ENCODE peak calls at places on chromosome 1, in six cellular contexts. C, Y, A, E, W and I are unnamed samples.

GRCh38 chr1:178973671-178974091 is 52.0 kb upstream of the FAM20B start:
- DNase-seq in C (no peak), Y (peak), A (no peak), E (no peak), W (no peak), I (no peak)

GRCh38 chr1:62334434-62334833 is 15.2 kb upstream of the KANK4 start:
- DNase-seq in C (no peak), Y (no peak), A (no peak), E (no peak), W (no peak), I (no peak)

GRCh38 chr1:220551718-220552117 is 23.8 kb downstream of the MARK1 start:
- DNase-seq in C (no peak), Y (no peak), A (no peak), E (no peak), W (no peak), I (no peak)

GRCh38 chr1:193633991-193634390 is 447.6 kb upstream of the B3GALT2 start:
- DNase-seq in C (no peak), Y (no peak), A (no peak), E (no peak), W (no peak), I (no peak)

GRCh38 chr1:212721388-212722247 is 22.0 kb upstream of the BATF3 start:
- DNase-seq in C (peak), Y (no peak), A (peak), E (no peak), W (peak), I (no peak)

GRCh38 chr1:152037920-152038658 is 1.3 kb upstream of the S100A11 start:
- DNase-seq in C (no peak), Y (no peak), A (no peak), E (no peak), W (no peak), I (no peak)

GRCh38 chr1:14282583-14283186 is 315.8 kb upstream of the KAZN start:
- DNase-seq in C (peak), Y (no peak), A (peak), E (no peak), W (no peak), I (no peak)

GRCh38 chr1:209899948-209900347 is 38.1 kb upstream of the SYT14 start:
- DNase-seq in C (peak), Y (peak), A (no peak), E (no peak), W (peak), I (no peak)

GRCh38 chr1:21383785-21384401 is 56.0 kb upstream of the NBPF3 start:
- DNase-seq in C (no peak), Y (no peak), A (no peak), E (no peak), W (no peak), I (no peak)

GRCh38 chr1:184935919-184936798 is 38.1 kb downstream of the NIBAN1 start:
- DNase-seq in C (no peak), Y (no peak), A (no peak), E (no peak), W (no peak), I (no peak)

GRCh38 chr1:46478721-46479485 is 10.7 kb upstream of the DMBX1 start:
- DNase-seq in C (no peak), Y (no peak), A (no peak), E (no peak), W (no peak), I (no peak)

GRCh38 chr1:93638981-93639380 is 42.7 kb downstream of the BCAR3 start:
- DNase-seq in C (no peak), Y (no peak), A (no peak), E (no peak), W (no peak), I (no peak)

GRCh38 chr1:215226755-215227154 is 144.2 kb downstream of the KCNK2 start:
- DNase-seq in C (no peak), Y (no peak), A (peak), E (no peak), W (no peak), I (no peak)

GRCh38 chr1:94697839-94698238 is 122.3 kb upstream of the SLC44A3 start:
- DNase-seq in C (no peak), Y (no peak), A (no peak), E (no peak), W (no peak), I (no peak)

GRCh38 chr1:153945131-153945794 is 1.3 kb downstream of the DENND4B start:
- DNase-seq in C (no peak), Y (no peak), A (peak), E (peak), W (no peak), I (no peak)

GRCh38 chr1:35559317-35559944 is 1.8 kb downstream of the NCDN start:
- DNase-seq in C (no peak), Y (no peak), A (peak), E (no peak), W (no peak), I (no peak)

GRCh38 chr1:42660907-42661500 is 2.8 kb downstream of the PPIH start:
- DNase-seq in C (no peak), Y (no peak), A (no peak), E (no peak), W (no peak), I (no peak)

GRCh38 chr1:17282836-17283235 is 25.2 kb upstream of the PADI4 start:
- DNase-seq in C (no peak), Y (no peak), A (no peak), E (no peak), W (no peak), I (no peak)

GRCh38 chr1:96482615-96483014 is 239.0 kb upstream of the PTBP2 start:
- DNase-seq in C (no peak), Y (no peak), A (no peak), E (no peak), W (no peak), I (no peak)

GRCh38 chr1:96236156-96236739 is 485.3 kb upstream of the PTBP2 start:
- DNase-seq in C (peak), Y (peak), A (peak), E (no peak), W (peak), I (no peak)

GRCh38 chr1:222697858-222698257 is 14.4 kb downstream of the AIDA start:
- DNase-seq in C (no peak), Y (no peak), A (peak), E (no peak), W (no peak), I (no peak)

GRCh38 chr1:58047265-58047858 is 499.2 kb downstream of the OMA1 start:
- DNase-seq in C (peak), Y (peak), A (peak), E (no peak), W (no peak), I (no peak)

GRCh38 chr1:36306210-36306901 is at the start of gene SH3D21:
- DNase-seq in C (peak), Y (peak), A (peak), E (no peak), W (peak), I (no peak)

GRCh38 chr1:201597551-201598230 is 58.8 kb downstream of the NAV1 start:
- DNase-seq in C (peak), Y (peak), A (no peak), E (no peak), W (no peak), I (no peak)

GRCh38 chr1:66542811-66543767 is 9.1 kb downstream of the SGIP1 start:
- DNase-seq in C (peak), Y (no peak), A (peak), E (peak), W (no peak), I (peak)

GRCh38 chr1:75053207-75053606 is 81.0 kb upstream of the LHX8 start:
- DNase-seq in C (no peak), Y (no peak), A (peak), E (no peak), W (no peak), I (no peak)

GRCh38 chr1:39852214-39852791 is 31.0 kb downstream of the TRIT1 start:
- DNase-seq in C (no peak), Y (no peak), A (no peak), E (no peak), W (peak), I (no peak)

GRCh38 chr1:31479801-31480200 is 66.8 kb downstream of the SERINC2 start:
- DNase-seq in C (peak), Y (no peak), A (peak), E (no peak), W (peak), I (no peak)

GRCh38 chr1:220797044-220797443 is 10.3 kb downstream of the MTARC1 start:
- DNase-seq in C (no peak), Y (no peak), A (no peak), E (no peak), W (no peak), I (no peak)

GRCh38 chr1:167912294-167912693 is 1.6 kb downstream of the ADCY10 start:
- DNase-seq in C (no peak), Y (no peak), A (no peak), E (no peak), W (no peak), I (no peak)

GRCh38 chr1:199220046-199220445 is 581.2 kb downstream of the PTPRC start:
- DNase-seq in C (no peak), Y (no peak), A (no peak), E (no peak), W (no peak), I (no peak)

GRCh38 chr1:60132985-60133673 is 59.6 kb upstream of the C1orf87 start:
- DNase-seq in C (peak), Y (no peak), A (peak), E (no peak), W (peak), I (no peak)

GRCh38 chr1:224727851-224728250 is 111.7 kb downstream of the CNIH3 start:
- DNase-seq in C (no peak), Y (no peak), A (peak), E (no peak), W (no peak), I (no peak)

GRCh38 chr1:97270508-97271307 is 549.1 kb downstream of the PTBP2 start:
- DNase-seq in C (peak), Y (peak), A (no peak), E (no peak), W (peak), I (no peak)

GRCh38 chr1:15963968-15964648 is 11.8 kb downstream of the ZBTB17 start:
- DNase-seq in C (no peak), Y (no peak), A (no peak), E (no peak), W (no peak), I (no peak)

GRCh38 chr1:50620680-50621329 is 197.6 kb upstream of the DMRTA2 start:
- DNase-seq in C (peak), Y (no peak), A (peak), E (no peak), W (peak), I (no peak)

GRCh38 chr1:213053455-213053854 is 2.4 kb downstream of the RPS6KC1 start:
- DNase-seq in C (no peak), Y (no peak), A (no peak), E (no peak), W (no peak), I (no peak)

GRCh38 chr1:69146303-69146702 is 421.4 kb upstream of the LRRC7 start:
- DNase-seq in C (no peak), Y (no peak), A (no peak), E (no peak), W (no peak), I (no peak)

GRCh38 chr1:169186106-169186505 is 79.6 kb downstream of the ATP1B1 start:
- DNase-seq in C (no peak), Y (no peak), A (no peak), E (no peak), W (no peak), I (no peak)